ENCODE peak calls at places on chromosome 18, in nine cellular contexts. One of them, this sample, is unnamed.
A peak's percentile ranks its signal among the peaks of the same experiment; 100 is the strongest.

GRCh38 chr18:40414155-40414754 is 1540.8 kb upstream of the PIK3C3 start:
- DNase-seq in AG10803: peak; percentile 4
- DNase-seq in endodermal cell: no peak
- DNase-seq in kidney epithelial cell: no peak
- DNase-seq in progenitor cell of endocrine pancreas: no peak
- DNase-seq in foreskin fibroblast: peak; percentile 64
- DNase-seq in PC-9: no peak
- DNase-seq in astrocyte of the spinal cord: peak; percentile 32
- DNase-seq in neural crest cell: no peak
- DNase-seq in this sample: no peak

GRCh38 chr18:58863539-58864145 is 1.0 kb upstream of the ZNF532 start:
- DNase-seq in kidney epithelial cell: no peak
- DNase-seq in PC-9: peak; percentile 33
- DNase-seq in astrocyte of the spinal cord: no peak
- DNase-seq in foreskin fibroblast: peak; percentile 72
- DNase-seq in endodermal cell: peak; percentile 65
- DNase-seq in progenitor cell of endocrine pancreas: peak; percentile 40
- DNase-seq in neural crest cell: peak; percentile 46
- DNase-seq in AG10803: no peak
- DNase-seq in this sample: peak; percentile 61

GRCh38 chr18:13452448-13452811 is 233.9 kb downstream of the LDLRAD4 start:
- DNase-seq in foreskin fibroblast: peak; percentile 16
- DNase-seq in astrocyte of the spinal cord: peak; percentile 87
- DNase-seq in endodermal cell: peak; percentile 82
- DNase-seq in AG10803: peak; percentile 82
- DNase-seq in kidney epithelial cell: peak; percentile 53
- DNase-seq in progenitor cell of endocrine pancreas: no peak
- DNase-seq in PC-9: peak; percentile 20
- DNase-seq in neural crest cell: no peak
- DNase-seq in this sample: no peak

GRCh38 chr18:56278643-56279042 is 359.7 kb downstream of the TXNL1 start:
- DNase-seq in foreskin fibroblast: no peak
- DNase-seq in neural crest cell: no peak
- DNase-seq in astrocyte of the spinal cord: no peak
- DNase-seq in endodermal cell: no peak
- DNase-seq in kidney epithelial cell: no peak
- DNase-seq in PC-9: no peak
- DNase-seq in AG10803: no peak
- DNase-seq in progenitor cell of endocrine pancreas: no peak
- DNase-seq in this sample: no peak

GRCh38 chr18:45774065-45774521 is 50.1 kb downstream of the SLC14A1 start:
- DNase-seq in foreskin fibroblast: peak; percentile 48
- DNase-seq in progenitor cell of endocrine pancreas: no peak
- DNase-seq in kidney epithelial cell: no peak
- DNase-seq in endodermal cell: no peak
- DNase-seq in PC-9: no peak
- DNase-seq in astrocyte of the spinal cord: peak; percentile 63
- DNase-seq in AG10803: peak; percentile 63
- DNase-seq in neural crest cell: no peak
- DNase-seq in this sample: no peak

GRCh38 chr18:46711444-46711863 is 45.4 kb downstream of the ST8SIA5 start:
- DNase-seq in neural crest cell: no peak
- DNase-seq in progenitor cell of endocrine pancreas: no peak
- DNase-seq in astrocyte of the spinal cord: no peak
- DNase-seq in PC-9: no peak
- DNase-seq in endodermal cell: no peak
- DNase-seq in foreskin fibroblast: no peak
- DNase-seq in kidney epithelial cell: no peak
- DNase-seq in AG10803: no peak
- DNase-seq in this sample: no peak

GRCh38 chr18:61992285-61992684 is 99.5 kb upstream of the RNF152 start:
- DNase-seq in progenitor cell of endocrine pancreas: no peak
- DNase-seq in astrocyte of the spinal cord: peak; percentile 91
- DNase-seq in foreskin fibroblast: peak; percentile 86
- DNase-seq in PC-9: peak; percentile 3
- DNase-seq in AG10803: peak; percentile 86
- DNase-seq in kidney epithelial cell: peak; percentile 65
- DNase-seq in neural crest cell: no peak
- DNase-seq in endodermal cell: no peak
- DNase-seq in this sample: no peak

GRCh38 chr18:10936211-10937053 is 212.9 kb downstream of the PIEZO2 start:
- DNase-seq in AG10803: no peak
- DNase-seq in PC-9: no peak
- DNase-seq in endodermal cell: no peak
- DNase-seq in foreskin fibroblast: peak; percentile 47
- DNase-seq in kidney epithelial cell: no peak
- DNase-seq in neural crest cell: no peak
- DNase-seq in astrocyte of the spinal cord: no peak
- DNase-seq in progenitor cell of endocrine pancreas: no peak
- DNase-seq in this sample: no peak

GRCh38 chr18:69490072-69490471 is 89.4 kb downstream of the DOK6 start:
- DNase-seq in endodermal cell: no peak
- DNase-seq in progenitor cell of endocrine pancreas: no peak
- DNase-seq in AG10803: no peak
- DNase-seq in PC-9: no peak
- DNase-seq in kidney epithelial cell: no peak
- DNase-seq in astrocyte of the spinal cord: no peak
- DNase-seq in neural crest cell: no peak
- DNase-seq in foreskin fibroblast: peak; percentile 33
- DNase-seq in this sample: no peak

GRCh38 chr18:56645415-56646016 is 5.6 kb upstream of the WDR7 start:
- DNase-seq in kidney epithelial cell: no peak
- DNase-seq in foreskin fibroblast: peak; percentile 39
- DNase-seq in neural crest cell: no peak
- DNase-seq in astrocyte of the spinal cord: no peak
- DNase-seq in AG10803: no peak
- DNase-seq in PC-9: no peak
- DNase-seq in endodermal cell: no peak
- DNase-seq in progenitor cell of endocrine pancreas: no peak
- DNase-seq in this sample: no peak

GRCh38 chr18:61273533-61273932 is 59.7 kb upstream of the CDH20 start:
- DNase-seq in foreskin fibroblast: no peak
- DNase-seq in neural crest cell: no peak
- DNase-seq in astrocyte of the spinal cord: no peak
- DNase-seq in PC-9: no peak
- DNase-seq in progenitor cell of endocrine pancreas: no peak
- DNase-seq in endodermal cell: no peak
- DNase-seq in AG10803: no peak
- DNase-seq in kidney epithelial cell: no peak
- DNase-seq in this sample: no peak

GRCh38 chr18:40821596-40822243 is 1133.3 kb upstream of the PIK3C3 start:
- DNase-seq in neural crest cell: no peak
- DNase-seq in kidney epithelial cell: no peak
- DNase-seq in PC-9: no peak
- DNase-seq in endodermal cell: peak; percentile 57
- DNase-seq in progenitor cell of endocrine pancreas: no peak
- DNase-seq in AG10803: no peak
- DNase-seq in foreskin fibroblast: no peak
- DNase-seq in astrocyte of the spinal cord: no peak
- DNase-seq in this sample: no peak

GRCh38 chr18:52220062-52220591 is 119.9 kb upstream of the DCC start:
- DNase-seq in kidney epithelial cell: no peak
- DNase-seq in AG10803: no peak
- DNase-seq in PC-9: no peak
- DNase-seq in foreskin fibroblast: no peak
- DNase-seq in astrocyte of the spinal cord: no peak
- DNase-seq in progenitor cell of endocrine pancreas: no peak
- DNase-seq in neural crest cell: no peak
- DNase-seq in endodermal cell: no peak
- DNase-seq in this sample: no peak

GRCh38 chr18:59917422-59917821 is 17.6 kb downstream of the PMAIP1 start:
- DNase-seq in foreskin fibroblast: peak; percentile 37
- DNase-seq in progenitor cell of endocrine pancreas: no peak
- DNase-seq in neural crest cell: no peak
- DNase-seq in astrocyte of the spinal cord: no peak
- DNase-seq in AG10803: no peak
- DNase-seq in PC-9: peak; percentile 54
- DNase-seq in kidney epithelial cell: no peak
- DNase-seq in endodermal cell: no peak
- DNase-seq in this sample: no peak

GRCh38 chr18:29879763-29880162 is 1162.8 kb downstream of the DSC3 start:
- DNase-seq in astrocyte of the spinal cord: no peak
- DNase-seq in foreskin fibroblast: no peak
- DNase-seq in kidney epithelial cell: no peak
- DNase-seq in AG10803: no peak
- DNase-seq in progenitor cell of endocrine pancreas: no peak
- DNase-seq in PC-9: no peak
- DNase-seq in endodermal cell: peak; percentile 60
- DNase-seq in neural crest cell: no peak
- DNase-seq in this sample: no peak
- TF ChIP-seq CTCF in astrocyte of the spinal cord: no peak
- TF ChIP-seq CTCF in foreskin fibroblast: no peak
- TF ChIP-seq CTCF in kidney epithelial cell: no peak
- TF ChIP-seq CTCF in AG10803: no peak
- TF ChIP-seq CTCF in progenitor cell of endocrine pancreas: no peak
- TF ChIP-seq CTCF in PC-9: no peak
- TF ChIP-seq CTCF in endodermal cell: peak; percentile 56
- TF ChIP-seq CTCF in neural crest cell: no peak
- TF ChIP-seq CTCF in this sample: no peak

GRCh38 chr18:8006979-8007378 is 439.9 kb downstream of the PTPRM start:
- DNase-seq in AG10803: no peak
- DNase-seq in foreskin fibroblast: no peak
- DNase-seq in neural crest cell: no peak
- DNase-seq in PC-9: no peak
- DNase-seq in kidney epithelial cell: no peak
- DNase-seq in astrocyte of the spinal cord: no peak
- DNase-seq in progenitor cell of endocrine pancreas: no peak
- DNase-seq in endodermal cell: no peak
- DNase-seq in this sample: no peak

GRCh38 chr18:8011906-8012305 is 444.8 kb downstream of the PTPRM start:
- DNase-seq in foreskin fibroblast: no peak
- DNase-seq in PC-9: no peak
- DNase-seq in AG10803: no peak
- DNase-seq in neural crest cell: no peak
- DNase-seq in endodermal cell: peak; percentile 69
- DNase-seq in kidney epithelial cell: no peak
- DNase-seq in astrocyte of the spinal cord: no peak
- DNase-seq in progenitor cell of endocrine pancreas: no peak
- DNase-seq in this sample: no peak
- TF ChIP-seq CTCF in foreskin fibroblast: no peak
- TF ChIP-seq CTCF in PC-9: no peak
- TF ChIP-seq CTCF in AG10803: no peak
- TF ChIP-seq CTCF in neural crest cell: no peak
- TF ChIP-seq CTCF in endodermal cell: peak; percentile 74
- TF ChIP-seq CTCF in kidney epithelial cell: no peak
- TF ChIP-seq CTCF in astrocyte of the spinal cord: no peak
- TF ChIP-seq CTCF in progenitor cell of endocrine pancreas: peak; percentile 30
- TF ChIP-seq CTCF in this sample: no peak

GRCh38 chr18:64409511-64409910 is 260.6 kb upstream of the LINC00305 start:
- DNase-seq in PC-9: no peak
- DNase-seq in astrocyte of the spinal cord: peak; percentile 16
- DNase-seq in foreskin fibroblast: peak; percentile 4
- DNase-seq in AG10803: no peak
- DNase-seq in endodermal cell: no peak
- DNase-seq in kidney epithelial cell: no peak
- DNase-seq in neural crest cell: no peak
- DNase-seq in progenitor cell of endocrine pancreas: no peak
- DNase-seq in this sample: no peak
- TF ChIP-seq CTCF in PC-9: peak; percentile 65
- TF ChIP-seq CTCF in astrocyte of the spinal cord: peak; percentile 43
- TF ChIP-seq CTCF in foreskin fibroblast: no peak
- TF ChIP-seq CTCF in AG10803: peak; percentile 29
- TF ChIP-seq CTCF in endodermal cell: peak; percentile 82
- TF ChIP-seq CTCF in kidney epithelial cell: peak; percentile 51
- TF ChIP-seq CTCF in neural crest cell: peak; percentile 70
- TF ChIP-seq CTCF in progenitor cell of endocrine pancreas: peak; percentile 54
- TF ChIP-seq CTCF in this sample: no peak

GRCh38 chr18:21934766-21935015 is 194.1 kb downstream of the MIB1 start:
- DNase-seq in AG10803: no peak
- DNase-seq in PC-9: no peak
- DNase-seq in foreskin fibroblast: no peak
- DNase-seq in neural crest cell: no peak
- DNase-seq in endodermal cell: no peak
- DNase-seq in kidney epithelial cell: no peak
- DNase-seq in progenitor cell of endocrine pancreas: no peak
- DNase-seq in astrocyte of the spinal cord: no peak
- DNase-seq in this sample: no peak
- TF ChIP-seq CTCF in AG10803: no peak
- TF ChIP-seq CTCF in PC-9: no peak
- TF ChIP-seq CTCF in foreskin fibroblast: no peak
- TF ChIP-seq CTCF in neural crest cell: no peak
- TF ChIP-seq CTCF in endodermal cell: peak; percentile 56
- TF ChIP-seq CTCF in kidney epithelial cell: no peak
- TF ChIP-seq CTCF in progenitor cell of endocrine pancreas: no peak
- TF ChIP-seq CTCF in astrocyte of the spinal cord: no peak
- TF ChIP-seq CTCF in this sample: no peak

DNA sequence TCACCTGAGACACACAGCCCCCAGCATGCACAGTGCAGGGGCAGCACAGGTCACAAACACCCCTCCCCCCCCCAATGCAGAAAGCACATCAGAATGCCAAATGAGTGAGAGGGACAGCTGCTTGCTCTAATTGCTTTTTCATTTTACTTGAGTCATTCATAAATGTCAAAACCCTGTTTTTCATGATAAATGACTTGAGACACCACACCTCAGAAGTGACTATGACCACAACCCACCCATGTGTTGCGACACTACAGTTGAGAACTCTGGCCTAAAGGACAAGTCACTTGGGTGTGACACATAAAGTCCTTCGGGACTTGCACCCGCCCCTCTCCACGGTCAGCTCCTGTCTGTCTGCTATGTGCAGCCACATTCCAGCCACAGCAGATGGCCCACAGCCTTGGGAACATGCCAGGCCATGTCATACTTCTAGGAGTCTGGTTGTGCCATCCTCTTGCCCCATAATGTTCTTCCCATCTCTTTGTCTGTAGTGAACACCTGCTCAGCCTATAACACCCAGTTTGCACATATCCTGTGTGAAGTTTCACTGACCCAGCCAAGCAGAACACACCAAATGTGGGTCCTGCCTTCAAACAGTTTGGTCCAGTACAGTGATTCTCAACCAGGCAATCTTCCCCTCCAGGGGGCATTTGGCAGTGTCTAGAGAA is 30.2 kb upstream of the RIOK3 start:
- DNase-seq in kidney epithelial cell: peak; percentile 42
- DNase-seq in foreskin fibroblast: peak; percentile 74
- DNase-seq in AG10803: peak; percentile 85
- DNase-seq in neural crest cell: no peak
- DNase-seq in PC-9: peak; percentile 88
- DNase-seq in endodermal cell: no peak
- DNase-seq in astrocyte of the spinal cord: no peak
- DNase-seq in progenitor cell of endocrine pancreas: no peak
- DNase-seq in this sample: peak; percentile 22
- TF ChIP-seq CTCF in kidney epithelial cell: no peak
- TF ChIP-seq CTCF in foreskin fibroblast: no peak
- TF ChIP-seq CTCF in AG10803: no peak
- TF ChIP-seq CTCF in neural crest cell: no peak
- TF ChIP-seq CTCF in PC-9: no peak
- TF ChIP-seq CTCF in endodermal cell: no peak
- TF ChIP-seq CTCF in astrocyte of the spinal cord: no peak
- TF ChIP-seq CTCF in progenitor cell of endocrine pancreas: no peak
- TF ChIP-seq CTCF in this sample: no peak

This sample was measured in activated B cell treated with CpG ODN at 0.5 μM for 24 hours.